ENCODE peak calls at places on chromosomes 12 and 14, in ten cellular contexts. L, V, U, N, S, M, W, J, C and G are unnamed samples.

GRCh38 chr14:22508662-22509035 is 80.4 kb downstream of the DAD1 start:
- DNase-seq in J (no peak), W (no peak), V (no peak), M (no peak), U (no peak), C (no peak), S (no peak), N (no peak), L (no peak), G (no peak)

GRCh38 chr14:79740043-79740442 is 471.3 kb downstream of the DIO2 start:
- DNase-seq in W (no peak), V (no peak), C (no peak), J (no peak), S (no peak), L (no peak), M (no peak), N (no peak), U (no peak), G (no peak)

GRCh38 chr12:63931703-63932102 is 87.2 kb downstream of the SRGAP1 start:
- DNase-seq in U (no peak), C (no peak), N (no peak), L (no peak), M (no peak), S (no peak), V (no peak), W (no peak), J (no peak), G (no peak)

GRCh38 chr14:70188608-70189540 is at the start of gene SLC8A3:
- DNase-seq in M (peak; percentile 86), S (no peak), N (no peak), L (no peak), V (no peak), U (peak; percentile 35), W (no peak), C (no peak), J (peak; percentile 91), G (no peak)

GRCh38 chr12:54561164-54561563 is 11.8 kb downstream of the PDE1B start:
- DNase-seq in L (no peak), S (no peak), V (no peak), N (no peak), C (no peak), U (no peak), W (peak; percentile 87), M (no peak), J (no peak), G (no peak)

GRCh38 chr12:49868449-49868848 is 25.5 kb upstream of the BCDIN3D start:
- DNase-seq in J (no peak), M (no peak), V (no peak), S (no peak), W (no peak), C (peak; percentile 60), L (no peak), U (no peak), N (no peak), G (no peak)

GRCh38 chr14:104438166-104438887 is 141.2 kb upstream of the C14orf180 start:
- DNase-seq in V (no peak), J (peak; percentile 87), C (peak; percentile 36), M (no peak), L (no peak), U (no peak), N (no peak), S (no peak), W (no peak), G (no peak)

GRCh38 chr12:17151917-17152316 is 546.0 kb upstream of the LMO3 start:
- DNase-seq in S (no peak), U (no peak), N (no peak), V (no peak), J (no peak), W (no peak), M (no peak), L (no peak), C (no peak), G (no peak)

GRCh38 chr14:51554339-51554920 is 97.3 kb upstream of the FRMD6 start:
- DNase-seq in N (no peak), V (no peak), L (no peak), C (no peak), M (no peak), J (no peak), W (no peak), S (no peak), U (peak; percentile 51), G (no peak)

GRCh38 chr14:93317836-93318807 is 14.7 kb downstream of the BTBD7 start:
- DNase-seq in N (no peak), M (no peak), C (no peak), L (no peak), W (no peak), U (peak; percentile 77), S (no peak), V (no peak), J (no peak), G (no peak)

GRCh38 chr14:73521229-73521628 is 15.7 kb upstream of the ACOT1 start:
- DNase-seq in M (no peak), S (no peak), V (no peak), U (no peak), J (no peak), C (no peak), N (no peak), W (no peak), L (no peak), G (no peak)

GRCh38 chr12:78308701-78309100 is 478.0 kb downstream of the NAV3 start:
- DNase-seq in C (no peak), S (no peak), L (no peak), N (no peak), U (no peak), V (no peak), W (no peak), J (no peak), M (no peak), G (no peak)

GRCh38 chr14:90383731-90384542 is 12.9 kb upstream of the CALM1 start:
- DNase-seq in U (peak; percentile 72), W (peak; percentile 81), M (peak; percentile 81), J (no peak), V (no peak), N (peak; percentile 41), C (peak; percentile 72), S (peak; percentile 33), L (peak; percentile 51), G (no peak)

GRCh38 chr14:90381999-90382451 is 14.8 kb upstream of the CALM1 start:
- DNase-seq in J (no peak), U (no peak), N (no peak), C (no peak), W (peak; percentile 77), M (peak; percentile 54), V (no peak), S (peak; percentile 24), L (no peak), G (peak; percentile 40)

GRCh38 chr14:90383126-90383730 is 13.6 kb upstream of the CALM1 start:
- DNase-seq in J (peak; percentile 100), W (peak; percentile 100), V (peak; percentile 99), U (peak; percentile 100), L (peak; percentile 97), M (peak; percentile 100), N (peak; percentile 96), C (peak; percentile 100), S (peak; percentile 99), G (peak; percentile 98)

GRCh38 chr14:90382491-90383125 is 14.2 kb upstream of the CALM1 start:
- DNase-seq in U (peak; percentile 90), L (peak; percentile 72), C (peak; percentile 85), S (peak; percentile 54), V (peak; percentile 42), J (peak; percentile 94), N (peak; percentile 52), W (peak; percentile 87), M (peak; percentile 89), G (peak; percentile 74)

GRCh38 chr14:90381011-90381790 is 15.6 kb upstream of the CALM1 start:
- DNase-seq in L (no peak), V (no peak), J (no peak), W (peak; percentile 81), U (no peak), S (peak; percentile 47), N (no peak), M (peak; percentile 82), C (no peak), G (peak; percentile 67)
- H3K27ac ChIP-seq in L (no peak overlapping the region), V (no peak overlapping the region), J (peak overlapping the region; percentile 99), W (peak overlapping the region; percentile 100), U (no peak overlapping the region), S (no peak overlapping the region), N (no peak overlapping the region), M (peak overlapping the region; percentile 100), C (peak overlapping the region; percentile 100), G (peak overlapping the region; percentile 100)

DNA sequence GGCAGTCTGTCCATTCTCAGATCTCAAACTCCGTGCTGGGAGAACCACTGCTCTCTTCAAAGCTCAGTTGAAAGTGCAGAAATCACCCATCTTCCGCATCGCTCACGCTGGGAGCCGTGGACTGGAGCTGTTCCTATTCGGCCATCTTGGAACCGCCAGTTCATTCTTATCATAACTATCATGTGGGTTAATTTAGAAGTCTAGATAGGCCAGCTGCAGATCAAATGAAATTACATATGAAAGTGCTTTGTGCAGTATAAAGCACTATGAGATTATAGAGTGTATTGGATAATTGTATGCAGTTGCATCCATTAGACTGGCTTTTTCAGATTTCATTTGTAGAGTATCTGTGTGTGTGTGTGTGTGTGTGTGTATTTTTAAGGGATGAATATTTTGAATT is 57.8 kb downstream of the PRORP start:
- DNase-seq in J (no peak), C (no peak), N (no peak), M (no peak), S (no peak), W (no peak), L (no peak), V (no peak), U (no peak), G (no peak)
- H3K27ac ChIP-seq in J (no peak overlapping the region), C (no peak overlapping the region), N (no peak overlapping the region), M (no peak overlapping the region), S (no peak overlapping the region), W (no peak overlapping the region), L (no peak overlapping the region), V (no peak overlapping the region), U (no peak overlapping the region), G (no peak overlapping the region)

GRCh38 chr12:113266106-113266895 is 45.0 kb downstream of the TPCN1 start:
- DNase-seq in U (no peak), S (no peak), V (no peak), W (no peak), J (no peak), N (no peak), C (no peak), M (peak; percentile 43), L (no peak), G (no peak)
- H3K27ac ChIP-seq in U (no peak overlapping the region), S (no peak overlapping the region), V (no peak overlapping the region), W (peak overlapping the region; percentile 16), J (no peak overlapping the region), N (no peak overlapping the region), C (no peak overlapping the region), M (no peak overlapping the region), L (no peak overlapping the region), G (no peak overlapping the region)

DNA sequence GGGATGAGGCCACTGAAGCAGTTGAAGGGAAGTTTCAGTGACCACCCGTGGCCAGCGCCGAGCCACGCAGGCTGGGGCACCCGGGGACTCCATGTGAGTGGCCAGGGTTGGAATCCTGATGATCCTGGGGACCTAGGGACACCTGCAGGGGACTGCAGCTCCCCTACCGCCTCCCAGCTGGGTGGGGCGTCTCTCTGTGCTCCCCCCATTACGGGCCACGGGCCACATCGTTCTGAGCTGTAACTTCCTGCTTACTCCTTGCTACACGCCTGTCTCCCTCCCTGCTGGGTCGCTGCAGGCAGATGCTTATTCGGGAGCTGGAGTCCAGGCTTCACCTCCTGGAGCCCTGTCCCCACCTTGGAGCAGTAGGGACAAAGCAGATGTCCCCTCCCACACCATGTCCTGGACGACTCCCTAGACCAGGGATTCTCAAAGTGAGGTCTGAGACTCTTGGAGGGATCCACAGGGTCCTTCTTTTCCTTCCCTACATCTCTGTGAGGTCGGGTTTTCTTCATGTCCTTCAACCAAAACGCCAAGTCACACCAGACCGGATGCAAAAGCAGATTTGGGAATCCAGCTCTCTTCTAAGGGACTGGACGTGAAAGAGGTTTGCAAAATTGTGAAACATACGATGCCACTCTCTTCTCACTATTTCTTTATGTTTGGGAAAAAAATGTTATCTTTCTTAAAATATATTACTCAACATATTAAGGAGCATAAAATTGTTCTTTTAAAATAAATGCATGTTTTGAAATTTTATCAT is 85.9 kb upstream of the NCOR2 start:
- DNase-seq in W (no peak), V (no peak), U (peak; percentile 16), S (no peak), M (peak; percentile 70), L (no peak), J (no peak), N (no peak), C (no peak), G (no peak)
- H3K27ac ChIP-seq in W (peak overlapping the region; percentile 45), V (no peak overlapping the region), U (peak overlapping the region; percentile 21), S (no peak overlapping the region), M (peak overlapping the region; percentile 32), L (no peak overlapping the region), J (peak overlapping the region; percentile 27), N (no peak overlapping the region), C (peak overlapping the region; percentile 51), G (peak overlapping the region; percentile 73)